ENCODE peak calls at places on chromosomes 3 and 15, in eight cellular contexts. J is ovary, Z is A549, G is HepG2, I is stomach, M is uterus, P is body of pancreas, R is right lobe of liver. N is an unnamed sample. For H3K4me1, the result is how much of the 10 kb centered on the place peaks cover.

GRCh38 chr3:48426944-48427629 is 2.8 kb downstream of the PLXNB1 start:
- DNase-seq in R (no peak), M (no peak), P (no peak), J (no peak), I (no peak), Z (no peak), G (peak), N (no peak)

GRCh38 chr3:42688487-42689420 is 3.4 kb downstream of the KLHL40 start:
- DNase-seq in R (no peak), I (no peak), G (no peak), M (no peak), P (no peak), Z (no peak), J (no peak), N (no peak)

GRCh38 chr3:165466856-165467255 is 270.7 kb upstream of the SLITRK3 start:
- DNase-seq in P (no peak), R (no peak), M (no peak), I (no peak), Z (no peak), G (no peak), J (no peak), N (no peak)

GRCh38 chr3:188174309-188175044 is 20.5 kb downstream of the LPP start:
- DNase-seq in M (peak), Z (no peak), R (no peak), G (no peak), P (no peak), J (no peak), I (no peak), N (no peak)

GRCh38 chr3:34011171-34012101 is 213.0 kb downstream of the PDCD6IP start:
- DNase-seq in P (no peak), Z (peak), I (no peak), R (no peak), M (no peak), G (peak), J (no peak), N (no peak)

GRCh38 chr3:196660381-196661166 is 21.1 kb downstream of the NRROS start:
- DNase-seq in M (no peak), Z (no peak), J (no peak), I (peak), P (peak), G (no peak), R (no peak), N (no peak)

GRCh38 chr15:52143862-52144261 is 31.3 kb upstream of the BCL2L10 start:
- DNase-seq in Z (no peak), G (peak), R (no peak), M (no peak), I (no peak), J (no peak), P (no peak), N (no peak)

GRCh38 chr3:123349566-123350450 is 99.1 kb downstream of the ADCY5 start:
- DNase-seq in P (no peak), I (no peak), Z (no peak), G (no peak), R (no peak), J (peak), M (no peak), N (no peak)

GRCh38 chr15:90883526-90883931 is 775 bp upstream of the FES start:
- DNase-seq in R (peak), G (no peak), J (no peak), Z (no peak), M (no peak), I (no peak), P (no peak), N (no peak)

GRCh38 chr3:122498152-122498551 is 16.6 kb downstream of the KPNA1 start:
- DNase-seq in R (no peak), P (no peak), G (no peak), I (no peak), J (no peak), Z (no peak), M (no peak), N (no peak)

GRCh38 chr3:154310840-154311239 is 13.4 kb downstream of the DHX36 start:
- DNase-seq in J (no peak), M (no peak), R (no peak), P (no peak), G (no peak), Z (no peak), I (no peak), N (no peak)

GRCh38 chr3:58131101-58131500 is 79.7 kb downstream of the DNASE1L3 start:
- DNase-seq in R (no peak), I (no peak), Z (no peak), P (no peak), M (no peak), G (no peak), J (no peak), N (no peak)

GRCh38 chr3:38473229-38473628 is 19.5 kb downstream of the ACVR2B start:
- DNase-seq in M (no peak), G (no peak), R (no peak), J (no peak), Z (no peak), P (no peak), I (no peak), N (no peak)

GRCh38 chr3:188349963-188350332 is 196.0 kb downstream of the LPP start:
- DNase-seq in Z (no peak), P (no peak), R (no peak), M (no peak), G (no peak), I (no peak), J (no peak), N (no peak)

GRCh38 chr15:97747342-97747741 is 213.2 kb upstream of the ARRDC4 start:
- DNase-seq in J (no peak), P (no peak), I (no peak), R (no peak), G (no peak), M (no peak), Z (no peak), N (no peak)

GRCh38 chr3:28859897-28860296 is 421.0 kb upstream of the RBMS3 start:
- DNase-seq in P (no peak), J (no peak), Z (no peak), I (no peak), M (no peak), G (no peak), R (no peak), N (no peak)

GRCh38 chr3:165645191-165645590 is 192.0 kb downstream of the BCHE start:
- DNase-seq in G (no peak), J (no peak), M (no peak), R (no peak), Z (no peak), P (no peak), I (no peak), N (no peak)

GRCh38 chr15:36252117-36252711 is 327.2 kb upstream of the CDIN1 start:
- DNase-seq in M (no peak), J (no peak), I (no peak), G (peak), R (no peak), P (no peak), Z (no peak), N (no peak)

GRCh38 chr3:52446631-52447511 is 2.0 kb upstream of the SEMA3G start:
- DNase-seq in J (peak), Z (no peak), M (peak), G (peak), P (peak), I (peak), R (peak), N (no peak)

GRCh38 chr3:148190441-148190990 is 507.2 kb upstream of the AGTR1 start:
- DNase-seq in Z (no peak), J (no peak), I (no peak), P (no peak), R (no peak), G (no peak), M (no peak), N (no peak)

GRCh38 chr3:145243875-145244274 is 917.1 kb downstream of the PLOD2 start:
- DNase-seq in Z (no peak), M (no peak), P (no peak), I (no peak), J (no peak), G (no peak), R (no peak), N (no peak)

GRCh38 chr3:188330138-188330537 is 176.2 kb downstream of the LPP start:
- DNase-seq in M (no peak), G (no peak), Z (no peak), R (no peak), P (no peak), I (no peak), J (no peak), N (no peak)

GRCh38 chr15:42681119-42681518 is 55.8 kb downstream of the CDAN1 start:
- DNase-seq in G (no peak), R (no peak), P (no peak), J (no peak), I (no peak), Z (no peak), M (no peak), N (no peak)

GRCh38 chr3:128585974-128586373 is 64.6 kb downstream of the RPN1 start:
- DNase-seq in I (no peak), J (no peak), M (no peak), P (no peak), R (no peak), G (no peak), Z (no peak), N (no peak)

GRCh38 chr3:16723994-16724393 is 118.8 kb upstream of the DAZL start:
- DNase-seq in Z (no peak), I (no peak), P (no peak), R (no peak), M (no peak), J (no peak), G (no peak), N (no peak)
- TF ChIP-seq CTCF in Z (no peak), I (no peak), P (no peak), R (no peak), M (no peak), J (no peak), G (no peak), N (no peak)

DNA sequence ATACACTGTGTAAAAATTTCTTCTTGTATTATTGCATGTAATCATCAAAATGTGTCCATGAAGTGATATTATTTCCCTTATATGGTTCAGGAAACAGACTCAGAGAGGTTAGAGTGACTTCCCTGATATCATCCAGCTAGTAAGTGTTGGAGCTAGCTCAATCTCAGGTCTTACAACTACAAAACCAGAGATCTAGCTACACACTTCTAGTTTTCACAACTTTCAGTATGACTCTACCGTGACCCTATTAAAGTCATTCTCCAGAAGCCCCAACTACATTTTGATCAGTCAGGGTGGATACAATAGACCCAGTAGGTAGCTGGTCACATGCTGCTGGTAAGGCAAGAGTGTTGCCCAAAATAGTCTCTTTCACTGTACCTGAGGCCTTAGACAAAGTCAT is 165.3 kb downstream of the GOLIM4 start:
- DNase-seq in J (no peak), M (no peak), Z (no peak), P (no peak), I (no peak), R (no peak), G (no peak), N (no peak)
- TF ChIP-seq POLR2A in J (no peak), M (no peak), Z (no peak), P (no peak), I (no peak), R (no peak), G (no peak), N (no peak)

GRCh38 chr3:189507856-189508255 is 123.3 kb upstream of the TP63 start:
- DNase-seq in J (no peak), Z (no peak), I (no peak), R (no peak), G (no peak), P (no peak), M (no peak), N (no peak)

GRCh38 chr3:189513281-189514151 is 117.7 kb upstream of the TP63 start:
- DNase-seq in M (no peak), I (no peak), Z (no peak), J (no peak), G (no peak), P (no peak), R (no peak), N (no peak)

GRCh38 chr3:189512039-189512438 is 119.2 kb upstream of the TP63 start:
- DNase-seq in Z (no peak), P (no peak), G (no peak), I (no peak), M (no peak), J (no peak), R (no peak), N (no peak)

GRCh38 chr3:189512824-189513223 is 118.4 kb upstream of the TP63 start:
- DNase-seq in P (no peak), I (no peak), R (no peak), J (no peak), Z (no peak), G (no peak), M (no peak), N (no peak)

DNA sequence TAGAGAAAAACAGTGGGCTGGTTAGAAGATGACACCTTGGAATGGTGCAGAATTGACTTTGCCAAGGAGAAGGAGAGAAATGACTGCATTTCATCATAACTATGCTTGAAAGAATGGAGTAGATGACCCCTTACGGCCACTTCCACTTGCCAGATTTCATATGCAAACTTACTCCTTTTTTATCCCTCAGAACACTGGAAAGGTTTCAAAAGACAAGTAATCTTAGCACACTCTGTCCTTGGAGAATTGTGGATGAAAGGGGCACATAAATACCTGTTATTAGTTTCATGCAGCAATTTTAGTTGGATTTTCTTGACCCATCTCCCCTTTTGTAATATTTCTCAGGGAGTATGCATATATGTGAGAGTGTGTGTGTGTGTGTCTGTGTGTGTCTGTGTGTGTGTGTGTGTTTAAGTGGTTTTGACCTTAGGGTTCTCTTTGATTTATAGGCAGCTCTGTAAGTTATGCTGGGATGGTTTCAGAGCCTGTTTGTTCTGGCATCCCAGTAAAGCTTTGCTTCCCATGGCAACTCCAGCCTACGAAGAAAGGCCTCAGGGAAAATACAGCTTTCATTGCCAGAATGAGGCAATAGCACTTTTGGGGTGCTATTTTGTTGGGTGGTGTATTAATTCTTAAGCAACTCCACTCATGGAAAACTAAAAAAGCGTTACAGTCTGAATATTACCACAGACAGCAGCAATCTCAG is 122.3 kb upstream of the TP63 start:
- DNase-seq in P (no peak), J (no peak), Z (no peak), M (peak), R (no peak), I (no peak), G (no peak), N (no peak)
- H3K4me1 ChIP-seq in P (under half), J (under half), Z (under half), M (under half), R (under half), I (under half), G (under half), N (under half)

GRCh38 chr3:170111147-170111771 is 70.3 kb downstream of the PHC3 start:
- DNase-seq in J (no peak), P (no peak), Z (no peak), I (no peak), R (no peak), G (no peak), M (no peak), N (no peak)

GRCh38 chr3:170117134-170117533 is 64.4 kb downstream of the PHC3 start:
- DNase-seq in P (no peak), M (no peak), R (no peak), J (no peak), Z (peak), G (peak), I (no peak), N (no peak)
- TF ChIP-seq CTCF in P (no peak), M (no peak), R (no peak), J (no peak), Z (no peak), G (no peak), I (no peak), N (no peak)

DNA sequence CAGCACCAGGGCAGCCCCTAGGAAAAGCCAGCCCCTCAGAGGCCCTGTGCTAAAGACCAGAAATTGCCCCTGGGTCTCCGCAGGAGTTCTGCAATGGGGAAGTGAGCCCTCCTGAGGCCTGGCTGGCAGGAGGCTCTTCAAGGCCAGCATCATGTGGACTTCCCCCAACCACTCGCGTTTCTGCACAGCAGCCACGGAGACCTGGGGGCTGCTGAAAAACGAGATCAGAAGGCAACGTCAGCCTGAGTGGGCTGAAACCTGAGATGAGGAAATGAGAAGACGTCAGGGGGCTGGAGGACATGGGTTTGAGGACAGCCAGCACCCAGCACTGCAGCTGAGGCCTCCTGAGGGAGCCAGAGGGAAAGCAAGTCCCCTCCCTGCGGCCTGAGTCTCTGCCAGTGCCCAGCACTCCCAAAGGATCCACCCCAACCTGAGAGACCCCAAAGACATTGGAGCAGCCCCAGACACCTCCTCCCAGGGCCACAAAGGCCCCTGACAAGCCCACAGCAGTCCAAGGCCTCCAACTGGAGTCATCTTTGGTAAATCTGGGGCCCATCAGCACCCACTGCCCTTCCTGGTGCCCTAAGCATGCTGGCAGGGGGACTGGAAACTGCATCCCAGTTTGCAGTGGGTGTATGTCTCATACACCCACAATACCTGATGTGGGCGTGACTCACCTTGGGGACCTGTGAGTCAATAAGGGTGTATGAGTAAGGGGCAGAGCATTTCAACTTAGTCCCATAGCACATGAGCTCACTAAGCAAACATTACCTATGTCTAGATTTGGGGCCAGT is 29.2 kb upstream of the CYP11A1 start:
- DNase-seq in G (peak), I (peak), J (no peak), R (no peak), Z (peak), P (no peak), M (no peak), N (no peak)
- TF ChIP-seq POLR2A in G (no peak), I (no peak), J (no peak), R (no peak), Z (no peak), P (no peak), M (no peak), N (no peak)

DNA sequence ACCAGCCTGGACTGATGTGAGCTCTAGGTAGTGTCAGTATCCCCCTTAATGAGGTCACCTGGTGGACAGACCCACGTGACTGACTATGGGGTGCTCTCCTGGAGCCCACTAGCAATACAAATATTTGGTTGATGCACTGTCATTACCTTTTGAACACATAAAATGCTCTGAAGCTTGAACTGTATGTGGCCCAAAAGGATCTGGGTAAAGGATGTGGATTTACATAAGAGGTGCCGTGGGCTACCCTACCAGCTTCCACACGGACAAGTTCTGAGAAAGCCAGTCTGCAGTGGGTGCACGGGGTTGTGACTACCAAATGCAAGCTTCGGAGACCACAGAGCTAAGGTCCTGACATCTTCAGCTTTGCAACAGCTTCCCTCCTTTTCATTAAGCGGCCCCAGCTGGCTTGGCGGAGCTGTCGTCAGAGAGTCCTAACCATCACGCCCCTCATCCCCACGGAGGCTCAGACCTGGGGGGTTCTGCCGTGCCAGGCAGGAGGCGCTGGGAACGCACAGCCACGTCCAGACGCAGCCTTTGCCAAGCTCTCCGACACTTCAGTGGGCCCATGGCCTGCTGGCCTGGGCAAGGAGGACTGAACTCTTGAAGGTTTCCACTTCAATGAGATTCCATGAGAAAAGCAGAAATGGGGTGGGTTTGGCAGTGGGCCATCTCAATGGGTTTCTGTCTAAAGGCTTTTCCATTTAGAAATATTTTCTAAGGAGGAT is 228.3 kb downstream of the ADAMTS17 start:
- DNase-seq in I (no peak), P (peak), J (peak), M (peak), R (peak), Z (no peak), G (no peak), N (no peak)
- H3K4me1 ChIP-seq in I (under half), P (under half), J (under half), M (under half), R (under half), Z (under half), G (under half), N (under half)

GRCh38 chr15:70428211-70428822 is 330.6 kb upstream of the TLE3 start:
- DNase-seq in I (no peak), G (no peak), Z (no peak), P (no peak), R (no peak), J (no peak), M (no peak), N (no peak)

GRCh38 chr15:70424937-70425411 is 327.3 kb upstream of the TLE3 start:
- DNase-seq in P (no peak), Z (no peak), R (no peak), I (no peak), G (no peak), M (no peak), J (no peak), N (no peak)

GRCh38 chr15:70427531-70428120 is 329.9 kb upstream of the TLE3 start:
- DNase-seq in M (no peak), J (no peak), Z (no peak), R (no peak), P (no peak), I (no peak), G (no peak), N (no peak)

GRCh38 chr15:70426065-70426821 is 328.5 kb upstream of the TLE3 start:
- DNase-seq in P (no peak), G (no peak), I (no peak), Z (no peak), R (no peak), M (no peak), J (no peak), N (no peak)

DNA sequence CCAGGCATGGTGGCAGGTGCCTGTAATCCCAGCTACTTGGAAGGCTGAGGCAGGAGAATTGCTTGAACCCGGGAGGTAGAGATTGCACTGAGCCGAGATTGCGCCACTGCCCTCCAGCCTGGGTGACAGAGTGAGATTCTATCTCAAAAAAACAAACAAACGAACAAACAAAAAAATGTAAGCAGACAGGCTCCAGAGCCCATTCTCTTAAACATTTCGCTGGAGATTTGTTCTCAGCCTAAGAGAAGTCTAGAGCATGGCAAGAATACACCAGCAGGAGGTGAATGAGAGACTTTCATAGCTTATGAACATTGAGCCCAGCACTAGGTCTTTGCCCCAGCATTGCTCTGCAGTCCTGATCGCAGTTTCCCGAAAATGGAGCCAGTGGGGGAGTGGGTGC is 329.4 kb upstream of the TLE3 start:
- DNase-seq in I (no peak), R (no peak), P (no peak), Z (no peak), J (no peak), M (no peak), G (no peak), N (no peak)
- TF ChIP-seq CTCF in I (no peak), R (peak), P (no peak), Z (no peak), J (no peak), M (no peak), G (no peak), N (no peak)